ENCODE peak calls at places on chromosome 14, in five cellular contexts. R is stimulated activated CD8-positive, alpha-beta memory T cell treated with anti-CD3 and anti-CD28 coated beads, Interleukin-4, amount 100 ng/mL, for 24 hours; F is mesendoderm; N is hypothalamus; L is occipital lobe. W is an unnamed sample.

GRCh38 chr14:93063393-93063792 is 52.3 kb downstream of the ITPK1 start:
- DNase-seq in R (no peak), F (no peak), N (no peak), L (no peak), W (no peak)

GRCh38 chr14:68960123-68960522 is 19.0 kb downstream of the ACTN1 start:
- DNase-seq in R (no peak), F (no peak), N (no peak), L (no peak), W (peak)

GRCh38 chr14:91911474-91912032 is 35.9 kb downstream of the FBLN5 start:
- DNase-seq in R (no peak), F (peak), N (no peak), L (no peak), W (peak)

GRCh38 chr14:101891471-101891870 is 72.9 kb upstream of the DYNC1H1 start:
- DNase-seq in R (no peak), F (no peak), N (no peak), L (no peak), W (no peak)

GRCh38 chr14:81303258-81303935 is 82.6 kb upstream of the GTF2A1 start:
- DNase-seq in R (peak), F (no peak), N (no peak), L (no peak), W (no peak)

GRCh38 chr14:60553855-60554254 is 44.9 kb downstream of the SIX6 start:
- DNase-seq in R (no peak), F (no peak), N (no peak), L (no peak), W (no peak)

GRCh38 chr14:100662850-100663527 is 63.7 kb upstream of the DLK1 start:
- DNase-seq in R (peak), F (peak), N (no peak), L (no peak), W (peak)

GRCh38 chr14:23566782-23567185 is 807 bp downstream of the AP1G2 start:
- DNase-seq in R (no peak), F (no peak), N (no peak), L (no peak), W (no peak)

GRCh38 chr14:101018561-101019290 is 115.2 kb upstream of the RTL1 start:
- DNase-seq in R (no peak), F (no peak), N (no peak), L (no peak), W (no peak)

GRCh38 chr14:31758941-31759340 is 197.7 kb downstream of the NUBPL start:
- DNase-seq in R (no peak), F (no peak), N (no peak), L (no peak), W (no peak)

GRCh38 chr14:63510538-63510937 is 32.6 kb downstream of the PPP2R5E start:
- DNase-seq in R (no peak), F (no peak), N (no peak), L (no peak), W (no peak)

GRCh38 chr14:101233861-101234587 is 327.3 kb upstream of the DIO3 start:
- DNase-seq in R (no peak), F (no peak), N (no peak), L (no peak), W (no peak)

GRCh38 chr14:101236496-101237240 is 324.6 kb upstream of the DIO3 start:
- DNase-seq in R (no peak), F (no peak), N (no peak), L (no peak), W (no peak)

GRCh38 chr14:82720931-82721330 is 1187.3 kb upstream of the SEL1L start:
- DNase-seq in R (no peak), F (peak), N (no peak), L (no peak), W (no peak)

GRCh38 chr14:90654831-90655276 is 161.4 kb downstream of the TTC7B start:
- DNase-seq in R (no peak), F (no peak), N (no peak), L (no peak), W (no peak)

GRCh38 chr14:100022772-100023451 is 42.3 kb upstream of the EVL start:
- DNase-seq in R (no peak), F (no peak), N (no peak), L (no peak), W (no peak)

GRCh38 chr14:24062216-24062980 is 9.0 kb upstream of the CPNE6 start:
- DNase-seq in R (no peak), F (no peak), N (no peak), L (no peak), W (no peak)

GRCh38 chr14:104119700-104120251 is 18.6 kb upstream of the KIF26A start:
- DNase-seq in R (no peak), F (no peak), N (no peak), L (no peak), W (peak)

GRCh38 chr14:103361868-103362267 is 23.3 kb upstream of the MARK3 start:
- DNase-seq in R (no peak), F (no peak), N (no peak), L (no peak), W (no peak)

GRCh38 chr14:54782803-54783659 is 119.6 kb downstream of the GCH1 start:
- DNase-seq in R (no peak), F (peak), N (no peak), L (no peak), W (no peak)

GRCh38 chr14:94041551-94042346 is 15.6 kb downstream of the OTUB2 start:
- DNase-seq in R (no peak), F (no peak), N (no peak), L (no peak), W (no peak)